ENCODE peak calls at places on chromosomes 13 and 19, in eight cellular contexts. I, C, F, L, Q, G, T and E are unnamed samples.

GRCh38 chr13:76830805-76831204 is 55.4 kb downstream of the KCTD12 start:
- DNase-seq in T (no peak), G (no peak), Q (no peak), F (no peak), L (no peak), C (no peak), I (no peak), E (no peak)

GRCh38 chr19:3186377-3186688 is 603 bp downstream of the NCLN start:
- DNase-seq in T (peak), C (no peak), I (no peak), L (no peak), G (no peak), Q (no peak), F (no peak), E (no peak)

GRCh38 chr19:4970558-4971423 is 1.9 kb downstream of the KDM4B start:
- DNase-seq in I (peak), C (no peak), G (no peak), T (peak), Q (no peak), L (peak), F (no peak), E (no peak)

GRCh38 chr13:32647926-32648325 is 61.7 kb downstream of the PDS5B start:
- DNase-seq in T (peak), I (no peak), Q (no peak), G (no peak), L (no peak), F (no peak), C (peak), E (no peak)

GRCh38 chr19:29665215-29665825 is at the start of gene PLEKHF1:
- DNase-seq in T (peak), L (peak), G (peak), Q (peak), I (peak), C (peak), F (peak), E (peak)

GRCh38 chr13:109412232-109412935 is 374.0 kb downstream of the IRS2 start:
- DNase-seq in I (peak), C (peak), G (no peak), Q (peak), T (peak), F (peak), L (peak), E (peak)

GRCh38 chr19:52923782-52924593 is 760 bp upstream of the ZNF888 start:
- DNase-seq in G (peak), I (peak), C (peak), Q (no peak), F (no peak), L (peak), T (peak), E (peak)

GRCh38 chr19:2552859-2553258 is 76.9 kb downstream of the GADD45B start:
- DNase-seq in L (no peak), T (no peak), I (no peak), G (no peak), C (no peak), Q (no peak), F (no peak), E (no peak)

GRCh38 chr13:26469602-26470001 is 87.9 kb upstream of the WASF3 start:
- DNase-seq in F (no peak), T (no peak), L (no peak), C (no peak), Q (no peak), I (no peak), G (no peak), E (no peak)

GRCh38 chr13:65530688-65531087 is 1699.4 kb downstream of the PCDH9 start:
- DNase-seq in Q (no peak), T (no peak), C (no peak), I (no peak), L (no peak), F (peak), G (no peak), E (no peak)

GRCh38 chr19:37095859-37096258 is 17.6 kb downstream of the ZNF420 start:
- DNase-seq in C (no peak), I (no peak), L (no peak), T (no peak), Q (no peak), G (no peak), F (peak), E (no peak)

GRCh38 chr19:498591-498950 is 2.3 kb downstream of the MADCAM1 start:
- DNase-seq in F (no peak), G (no peak), L (no peak), T (no peak), Q (no peak), I (no peak), C (no peak), E (no peak)

GRCh38 chr13:28953714-28954113 is 133.6 kb downstream of the MTUS2 start:
- DNase-seq in L (no peak), Q (no peak), F (no peak), C (no peak), T (no peak), G (no peak), I (no peak), E (no peak)
- TF ChIP-seq CTCF in L (no peak), Q (no peak), F (no peak), C (no peak), T (peak), G (no peak), I (no peak), E (peak)

DNA sequence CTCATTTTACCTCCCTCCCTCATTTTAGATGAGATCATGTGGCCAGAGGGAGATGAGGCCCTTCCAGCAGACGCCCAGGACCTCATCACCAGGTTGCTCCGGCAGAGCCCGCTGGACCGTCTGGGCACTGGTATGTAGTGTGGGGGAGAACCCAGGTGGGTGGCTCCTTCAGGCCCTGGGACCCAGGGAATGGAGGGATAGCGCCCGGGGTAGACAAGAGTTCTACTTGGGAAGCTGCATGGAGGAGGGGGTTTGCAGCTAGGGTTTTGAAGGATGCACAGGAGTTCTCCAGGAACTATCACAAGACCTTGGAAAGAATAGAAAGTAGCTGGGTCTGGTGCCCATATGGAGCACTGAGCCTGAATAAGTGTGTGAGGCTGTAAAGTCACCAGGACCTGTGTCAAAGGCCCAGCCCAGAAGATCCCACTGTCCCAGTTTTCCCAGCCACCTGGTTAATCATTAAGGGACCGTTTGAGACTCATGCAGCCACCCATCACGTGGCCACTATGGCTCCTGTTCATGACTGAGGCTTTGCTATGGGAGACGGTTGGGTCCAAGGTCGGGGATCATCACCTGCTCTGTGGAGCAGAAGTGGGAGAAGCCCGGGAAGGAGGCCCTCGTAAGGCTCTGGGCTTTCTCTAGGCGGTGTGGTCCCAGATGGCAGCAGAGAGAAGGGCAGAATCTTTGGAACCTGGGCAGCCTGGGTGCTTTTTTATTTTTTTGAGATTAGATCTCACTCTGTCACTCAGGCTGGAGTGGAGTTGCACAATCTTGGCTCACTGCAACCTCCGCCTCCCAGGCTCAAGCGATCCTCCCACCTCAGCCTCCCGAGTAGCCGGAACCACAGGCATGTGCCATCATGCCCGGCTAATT is 17.0 kb upstream of the PIK3R2 start:
- DNase-seq in C (peak), T (no peak), L (no peak), G (no peak), I (no peak), Q (no peak), F (no peak), E (no peak)
- TF ChIP-seq CTCF in C (no peak), T (no peak), L (no peak), G (no peak), I (no peak), Q (no peak), F (no peak), E (no peak)

GRCh38 chr13:99028890-99029289 is 51.0 kb upstream of the DOCK9 start:
- DNase-seq in Q (no peak), G (no peak), F (no peak), C (no peak), L (peak), T (peak), I (no peak), E (no peak)
- TF ChIP-seq CTCF in Q (no peak), G (no peak), F (peak), C (no peak), L (peak), T (peak), I (no peak), E (peak)

GRCh38 chr19:38717051-38717450 is 27.2 kb downstream of the CAPN12 start:
- DNase-seq in G (no peak), L (no peak), T (no peak), F (no peak), C (no peak), Q (no peak), I (no peak), E (no peak)

GRCh38 chr19:38717855-38718254 is 26.4 kb downstream of the CAPN12 start:
- DNase-seq in L (no peak), T (no peak), G (no peak), C (no peak), F (no peak), Q (no peak), I (no peak), E (no peak)

GRCh38 chr19:38720559-38721236 is 23.6 kb downstream of the CAPN12 start:
- DNase-seq in L (no peak), I (no peak), G (no peak), F (no peak), C (no peak), T (no peak), Q (no peak), E (no peak)

GRCh38 chr19:38719761-38720558 is 24.3 kb downstream of the CAPN12 start:
- DNase-seq in G (no peak), T (no peak), C (peak), Q (no peak), F (peak), L (no peak), I (no peak), E (no peak)

DNA sequence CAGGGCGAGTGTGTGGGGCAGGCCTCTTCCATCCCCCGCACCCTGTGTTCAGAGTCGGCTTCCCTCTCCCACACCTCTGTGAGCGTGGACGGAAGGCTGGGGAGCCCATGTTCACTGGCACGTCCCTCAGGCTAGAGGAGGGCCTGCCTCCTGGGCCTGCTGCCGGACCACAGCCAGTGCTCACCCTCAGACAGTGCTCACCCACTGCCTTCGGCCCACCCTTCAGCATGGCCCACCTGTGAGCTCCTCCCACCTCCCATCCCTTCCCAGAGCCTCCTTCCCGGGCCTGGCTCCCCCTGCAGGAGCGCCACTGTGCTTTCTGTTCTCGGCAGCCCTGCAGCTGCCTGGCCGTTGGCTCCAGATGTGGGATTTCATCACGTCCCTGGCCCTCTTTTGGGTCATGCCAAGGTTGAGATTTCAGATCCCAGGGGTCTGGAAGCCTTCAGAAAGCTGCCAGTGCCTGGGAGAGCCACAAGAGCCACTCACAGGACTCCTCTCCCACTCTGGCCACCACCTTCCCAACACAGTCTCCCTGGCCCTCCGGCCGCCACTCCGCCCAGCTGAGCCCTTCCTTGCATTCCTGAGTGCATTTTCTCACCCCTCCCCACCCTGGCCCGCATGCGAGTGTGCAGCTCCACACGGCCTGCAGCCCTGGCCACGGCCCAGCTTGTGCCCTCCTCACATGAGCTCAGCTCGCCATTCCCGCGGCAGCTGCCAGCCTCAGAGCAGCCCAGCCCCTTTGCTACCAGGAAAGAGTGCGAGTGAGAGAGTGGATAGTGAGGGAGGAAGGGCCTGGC is 25.3 kb downstream of the CAPN12 start:
- DNase-seq in F (peak), L (no peak), G (peak), T (peak), C (peak), I (peak), Q (no peak), E (no peak)
- TF ChIP-seq CTCF in F (peak), L (peak), G (peak), T (peak), C (peak), I (no peak), Q (peak), E (no peak)

DNA sequence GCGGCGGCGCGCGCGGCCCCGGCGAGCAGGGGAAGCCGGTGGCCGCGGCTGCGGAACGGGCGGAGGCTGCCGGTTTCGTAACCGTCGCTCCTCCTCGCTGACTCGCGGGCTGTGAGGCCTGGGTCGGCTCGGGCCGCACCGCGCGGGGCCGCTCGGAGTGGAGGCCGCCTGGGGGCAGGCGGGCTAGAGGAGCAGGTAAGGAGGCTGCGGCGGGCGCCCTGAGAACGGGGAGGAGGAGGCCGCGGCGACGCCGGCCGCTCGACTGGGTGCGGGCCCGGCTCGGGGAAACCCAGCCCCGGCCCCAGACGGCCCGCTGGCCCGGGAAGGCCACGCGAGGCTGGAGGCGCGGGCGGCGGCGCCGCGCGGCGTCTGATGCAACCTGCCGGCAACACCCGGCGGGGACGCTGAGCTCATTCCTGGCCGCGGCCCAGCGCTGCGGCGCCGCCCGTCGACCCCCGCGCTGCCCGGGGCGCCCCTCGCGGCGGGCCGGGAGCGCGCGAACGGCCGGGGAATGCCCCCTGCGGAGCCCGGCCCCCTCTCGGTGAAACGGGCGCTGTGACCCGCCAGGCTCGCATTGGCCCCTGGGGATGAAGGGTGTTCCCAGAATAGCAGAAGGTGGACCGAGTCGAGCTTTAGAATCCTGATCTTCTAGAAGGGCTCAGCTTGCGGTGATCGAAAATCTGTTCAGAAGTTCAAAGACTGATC is at the start of gene CEBPG:
- DNase-seq in G (no peak), F (peak), Q (peak), L (peak), T (no peak), C (peak), I (peak), E (peak)
- TF ChIP-seq CTCF in G (peak), F (peak), Q (peak), L (no peak), T (peak), C (peak), I (peak), E (peak)

GRCh38 chr19:18427752-18428131 is 8.5 kb downstream of the SSBP4 start:
- DNase-seq in T (no peak), L (no peak), G (no peak), F (no peak), I (no peak), Q (no peak), C (no peak), E (peak)

GRCh38 chr19:18429717-18430416 is 8.1 kb downstream of the ISYNA1 start:
- DNase-seq in G (no peak), F (no peak), Q (no peak), L (no peak), I (no peak), T (peak), C (no peak), E (no peak)

GRCh38 chr19:18430417-18431144 is 7.4 kb downstream of the ISYNA1 start:
- DNase-seq in F (no peak), L (no peak), I (no peak), C (no peak), T (no peak), G (no peak), Q (no peak), E (no peak)

GRCh38 chr19:18428173-18428836 is 9.1 kb downstream of the SSBP4 start:
- DNase-seq in I (no peak), T (no peak), Q (no peak), C (no peak), G (no peak), L (peak), F (no peak), E (peak)

GRCh38 chr19:18428837-18429674 is 8.9 kb downstream of the ISYNA1 start:
- DNase-seq in G (no peak), T (peak), Q (peak), I (peak), F (peak), C (no peak), L (peak), E (peak)
- TF ChIP-seq CTCF in G (no peak), T (no peak), Q (no peak), I (no peak), F (no peak), C (no peak), L (no peak), E (no peak)

GRCh38 chr19:44990966-44991365 is 10.3 kb upstream of the RELB start:
- DNase-seq in G (no peak), Q (no peak), L (no peak), I (no peak), T (no peak), C (no peak), F (no peak), E (no peak)

GRCh38 chr19:44986389-44986788 is 14.9 kb upstream of the RELB start:
- DNase-seq in C (no peak), G (no peak), T (no peak), L (no peak), I (no peak), F (no peak), Q (no peak), E (no peak)

GRCh38 chr19:44987148-44987675 is 14.1 kb upstream of the RELB start:
- DNase-seq in Q (no peak), C (no peak), T (no peak), L (no peak), I (no peak), G (no peak), F (no peak), E (no peak)

GRCh38 chr19:44990459-44990858 is 10.8 kb upstream of the RELB start:
- DNase-seq in C (no peak), T (no peak), Q (no peak), F (no peak), I (no peak), L (no peak), G (no peak), E (no peak)

DNA sequence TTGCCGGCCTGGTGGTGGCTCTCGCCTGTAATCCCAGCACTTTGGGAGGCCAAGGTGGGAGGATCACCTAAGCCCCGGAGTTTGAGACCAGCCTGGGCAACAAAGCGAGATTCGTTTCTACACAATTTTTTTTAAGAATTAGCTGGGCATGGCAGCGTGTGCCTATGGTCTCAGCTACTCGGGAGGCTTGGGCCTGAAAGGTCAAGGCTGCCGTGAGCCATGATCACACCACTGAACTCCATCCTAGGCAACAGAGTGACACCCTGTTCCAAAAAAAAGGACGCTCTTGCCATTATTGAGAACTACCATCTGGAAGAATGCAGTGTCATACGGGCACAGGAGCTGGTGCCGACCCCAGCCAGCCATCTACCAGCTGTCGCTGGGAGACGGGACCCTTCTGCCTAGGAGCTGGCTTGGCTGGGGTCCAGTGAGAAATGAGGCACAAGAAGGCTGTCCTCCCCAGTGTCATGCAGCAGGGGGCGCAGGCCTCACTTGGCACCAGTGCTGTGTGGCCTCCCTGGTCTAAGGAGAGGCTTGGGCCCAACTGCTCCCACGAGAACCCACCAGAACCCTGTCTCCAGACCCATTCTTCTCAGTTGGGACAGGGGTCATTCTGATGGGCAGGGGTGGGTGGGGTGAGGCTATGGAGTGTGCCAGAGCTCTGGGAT is 12.2 kb upstream of the RELB start:
- DNase-seq in I (peak), L (peak), C (peak), Q (peak), T (peak), F (peak), G (peak), E (peak)
- TF ChIP-seq CTCF in I (peak), L (peak), C (peak), Q (peak), T (peak), F (peak), G (peak), E (peak)